ENCODE peak calls at places on chromosomes 6 and 20, in six cellular contexts. N, O, W, S, R and P are unnamed samples.

GRCh38 chr6:52733172-52733571 is 30.1 kb downstream of the GSTA2 start:
- DNase-seq in N (no peak), O (no peak), W (no peak), S (no peak), R (no peak), P (no peak)

GRCh38 chr20:25203891-25204320 is 8.4 kb downstream of the ENTPD6 start:
- DNase-seq in N (no peak), O (no peak), W (no peak), S (no peak), R (no peak), P (no peak)

GRCh38 chr6:39092124-39092523 is 22.9 kb downstream of the SAYSD1 start:
- DNase-seq in N (no peak), O (no peak), W (no peak), S (no peak), R (no peak), P (no peak)

GRCh38 chr6:35757461-35758123 is 18.8 kb upstream of the CLPSL2 start:
- DNase-seq in N (no peak), O (peak; percentile 38), W (peak; percentile 46), S (no peak), R (no peak), P (no peak)

GRCh38 chr6:4585682-4586468 is 190.3 kb upstream of the CDYL start:
- DNase-seq in N (no peak), O (peak; percentile 50), W (no peak), S (no peak), R (no peak), P (peak; percentile 82)

GRCh38 chr20:50027611-50028105 is 44.9 kb downstream of the SNAI1 start:
- DNase-seq in N (peak; percentile 94), O (peak; percentile 64), W (peak; percentile 85), S (no peak), R (peak; percentile 74), P (no peak)

GRCh38 chr6:34663887-34664269 is 32.7 kb downstream of the ILRUN start:
- DNase-seq in N (no peak), O (no peak), W (peak; percentile 45), S (no peak), R (no peak), P (peak; percentile 29)

GRCh38 chr6:79868098-79868722 is 79.1 kb downstream of the ELOVL4 start:
- DNase-seq in N (no peak), O (peak; percentile 77), W (peak; percentile 76), S (peak; percentile 25), R (no peak), P (peak; percentile 87)

GRCh38 chr6:157990321-157991066 is 8.8 kb downstream of the SYNJ2 start:
- DNase-seq in N (peak; percentile 57), O (no peak), W (no peak), S (no peak), R (no peak), P (no peak)

GRCh38 chr6:141169419-141169818 is 963.3 kb upstream of the GJE1 start:
- DNase-seq in N (no peak), O (no peak), W (peak; percentile 47), S (no peak), R (no peak), P (no peak)

GRCh38 chr20:2174067-2174466 is 72.4 kb downstream of the STK35 start:
- DNase-seq in N (no peak), O (no peak), W (no peak), S (no peak), R (no peak), P (no peak)

GRCh38 chr6:9516207-9516606 is 898.7 kb downstream of the TFAP2A start:
- DNase-seq in N (no peak), O (peak; percentile 84), W (peak; percentile 64), S (no peak), R (no peak), P (peak; percentile 32)

GRCh38 chr6:82348130-82348529 is 15.5 kb upstream of the TPBG start:
- DNase-seq in N (no peak), O (no peak), W (no peak), S (no peak), R (no peak), P (no peak)

GRCh38 chr6:1607557-1608221 is 2.0 kb upstream of the FOXC1 start:
- DNase-seq in N (peak; percentile 79), O (no peak), W (no peak), S (no peak), R (no peak), P (peak; percentile 94)

GRCh38 chr6:134379086-134379485 is 61.2 kb upstream of the SGK1 start:
- DNase-seq in N (no peak), O (peak; percentile 97), W (no peak), S (peak; percentile 76), R (peak; percentile 76), P (peak; percentile 85)

GRCh38 chr6:119887671-119888070 is 538.1 kb upstream of the MAN1A1 start:
- DNase-seq in N (no peak), O (no peak), W (no peak), S (no peak), R (no peak), P (no peak)

GRCh38 chr20:23116301-23117089 is 30.4 kb upstream of the CD93 start:
- DNase-seq in N (peak; percentile 60), O (peak; percentile 82), W (peak; percentile 28), S (no peak), R (no peak), P (peak; percentile 91)

GRCh38 chr20:44057698-44058675 is 129.0 kb downstream of the JPH2 start:
- DNase-seq in N (no peak), O (no peak), W (peak; percentile 84), S (no peak), R (no peak), P (no peak)

GRCh38 chr6:125670586-125670985 is 78.8 kb upstream of the HEY2 start:
- DNase-seq in N (no peak), O (peak; percentile 5), W (no peak), S (no peak), R (no peak), P (no peak)

GRCh38 chr20:1467355-1468116 is 887 bp upstream of the NSFL1C start:
- DNase-seq in N (no peak), O (no peak), W (no peak), S (no peak), R (peak; percentile 71), P (peak; percentile 90)

GRCh38 chr20:8331740-8332412 is 199.8 kb downstream of the PLCB1 start:
- DNase-seq in N (no peak), O (peak; percentile 10), W (peak; percentile 77), S (no peak), R (no peak), P (no peak)

GRCh38 chr20:42100137-42100704 is 482.0 kb upstream of the CHD6 start:
- DNase-seq in N (no peak), O (no peak), W (no peak), S (no peak), R (no peak), P (no peak)

GRCh38 chr6:111589366-111589765 is 16.3 kb downstream of the TRAF3IP2 start:
- DNase-seq in N (peak; percentile 87), O (peak; percentile 97), W (peak; percentile 96), S (no peak), R (no peak), P (peak; percentile 65)
- H3K4me3 ChIP-seq in N (no peak overlapping the region), O (no peak overlapping the region), W (no peak overlapping the region), S (no peak overlapping the region), R (no peak overlapping the region), P (no peak overlapping the region)

GRCh38 chr20:59403261-59403961 is 103.0 kb downstream of the EDN3 start:
- DNase-seq in N (no peak), O (peak; percentile 5), W (no peak), S (peak; percentile 15), R (peak; percentile 63), P (peak; percentile 43)
- H3K4me3 ChIP-seq in N (no peak overlapping the region), O (no peak overlapping the region), W (no peak overlapping the region), S (peak overlapping the region; percentile 12), R (no peak overlapping the region), P (no peak overlapping the region)

DNA sequence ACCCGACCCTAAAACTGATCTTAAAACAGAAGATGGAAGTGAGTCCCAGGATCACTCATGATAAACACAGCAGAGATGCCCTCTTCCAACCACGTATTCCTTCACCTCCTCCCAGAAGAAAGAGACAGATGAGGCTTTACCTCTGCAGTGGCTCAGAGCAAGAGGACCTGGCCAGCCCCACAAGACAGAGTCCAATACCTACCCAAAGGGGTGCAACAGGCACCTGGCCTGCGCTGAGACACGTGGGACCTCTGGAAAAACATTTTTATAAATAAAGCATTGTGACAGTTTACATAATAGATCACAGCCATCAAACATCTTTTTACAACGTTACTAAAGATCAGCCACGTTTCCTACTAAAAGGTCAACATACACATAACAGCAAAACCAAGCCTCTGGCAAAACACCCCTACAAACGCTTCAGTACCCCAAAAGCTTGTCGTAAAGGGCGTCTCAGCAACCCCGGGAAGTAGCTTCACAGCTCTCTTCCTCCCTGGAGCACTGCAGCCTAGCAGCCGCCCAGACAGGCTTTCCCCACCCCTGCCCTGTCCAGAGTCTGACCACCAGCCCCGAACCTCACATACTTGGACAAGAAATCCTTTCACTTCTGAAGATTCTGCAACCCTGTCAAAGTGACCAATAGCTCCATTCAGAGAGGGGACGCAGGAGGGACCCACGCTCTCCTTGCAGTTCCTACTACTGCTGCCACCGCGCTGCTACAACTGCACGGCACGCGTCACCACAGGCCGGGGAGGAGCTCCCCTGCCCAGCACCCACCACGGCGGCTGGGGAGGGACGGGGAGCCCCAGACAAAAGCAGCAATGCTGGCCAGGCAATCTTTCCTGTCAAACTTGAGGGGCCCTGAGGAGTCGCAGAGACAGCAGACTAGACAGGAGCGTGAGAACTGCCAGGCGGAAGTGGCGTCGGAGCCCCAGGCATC is 2.8 kb downstream of the TAF4 start:
- DNase-seq in N (no peak), O (no peak), W (no peak), S (no peak), R (no peak), P (no peak)
- H3K4me3 ChIP-seq in N (peak overlapping the region; percentile 58), O (peak overlapping the region; percentile 45), W (peak overlapping the region; percentile 38), S (no peak overlapping the region), R (no peak overlapping the region), P (peak overlapping the region; percentile 54)

GRCh38 chr6:112252571-112253504 is 1.5 kb downstream of the LAMA4 start:
- DNase-seq in N (no peak), O (no peak), W (peak; percentile 79), S (no peak), R (no peak), P (no peak)

GRCh38 chr6:112253505-112253841 is 894 bp downstream of the LAMA4 start:
- DNase-seq in N (no peak), O (peak; percentile 2), W (no peak), S (no peak), R (no peak), P (peak; percentile 5)

GRCh38 chr6:112251170-112251945 is 3.0 kb downstream of the LAMA4 start:
- DNase-seq in N (peak; percentile 87), O (no peak), W (peak; percentile 90), S (no peak), R (no peak), P (no peak)

GRCh38 chr6:112253842-112254816 is at the start of gene LAMA4:
- DNase-seq in N (peak; percentile 72), O (peak; percentile 31), W (peak; percentile 83), S (no peak), R (no peak), P (peak; percentile 54)

DNA sequence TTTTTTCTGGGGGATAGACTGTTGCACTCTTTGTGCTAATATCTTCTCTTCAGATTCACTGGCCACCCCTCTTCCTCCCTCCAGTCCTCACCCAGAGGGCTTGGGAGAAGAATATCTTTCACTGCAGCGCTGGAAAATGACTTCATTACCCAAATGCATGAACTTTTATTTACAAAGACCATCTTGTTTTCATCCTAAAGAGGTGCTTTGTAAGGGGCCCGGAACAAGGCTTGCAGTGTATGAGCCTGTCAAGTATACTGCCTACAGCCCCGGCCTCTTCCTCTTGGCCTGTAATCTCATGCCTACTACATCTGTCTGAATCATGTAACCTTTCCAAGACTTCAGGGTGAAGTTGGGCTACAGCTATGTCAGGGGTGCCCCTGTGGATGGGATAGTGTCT is 554 bp upstream of the LAMA4 start:
- DNase-seq in N (no peak), O (no peak), W (no peak), S (no peak), R (no peak), P (no peak)
- H3K4me3 ChIP-seq in N (peak overlapping the region; percentile 78), O (no peak overlapping the region), W (peak overlapping the region; percentile 94), S (no peak overlapping the region), R (no peak overlapping the region), P (no peak overlapping the region)